ENCODE peak calls at places on chromosomes 11 and 22, in seven cellular contexts. C is left ventricle myocardium inferior; L is AG04450; J is CD8-positive, alpha-beta T cell; U is suprapubic skin; O is psoas muscle; Y is SK-N-SH. I is an unnamed sample.

GRCh38 chr11:123536690-123537437 is 106.8 kb downstream of the GRAMD1B start:
- DNase-seq in C (no peak), L (no peak), J (no peak), U (no peak), O (no peak), Y (no peak), I (no peak)

GRCh38 chr11:76824083-76824939 is 36.4 kb upstream of the ACER3 start:
- DNase-seq in C (no peak), L (no peak), J (no peak), U (no peak), O (no peak), Y (no peak), I (no peak)

GRCh38 chr11:3107608-3108182 is 50.5 kb upstream of the CARS1 start:
- DNase-seq in C (no peak), L (no peak), J (no peak), U (peak), O (peak), Y (peak), I (no peak)

GRCh38 chr22:50272103-50272782 is 2.1 kb upstream of the MAPK11 start:
- DNase-seq in C (no peak), L (no peak), J (no peak), U (no peak), O (no peak), Y (peak), I (no peak)

GRCh38 chr22:39503590-39503989 is 1.5 kb downstream of the MIEF1 start:
- DNase-seq in C (no peak), L (no peak), J (no peak), U (no peak), O (no peak), Y (no peak), I (no peak)

GRCh38 chr11:103395612-103396011 is 286.4 kb downstream of the DYNC2H1 start:
- DNase-seq in C (no peak), L (no peak), J (no peak), U (no peak), O (no peak), Y (no peak), I (no peak)

GRCh38 chr11:93972790-93973189 is 48.4 kb upstream of the HEPHL1 start:
- DNase-seq in C (no peak), L (no peak), J (no peak), U (no peak), O (no peak), Y (no peak), I (no peak)

GRCh38 chr11:111975076-111975806 is 38.1 kb downstream of the DIXDC1 start:
- DNase-seq in C (no peak), L (no peak), J (no peak), U (no peak), O (no peak), Y (no peak), I (no peak)

GRCh38 chr11:128624269-128625170 is 37.2 kb upstream of the ETS1 start:
- DNase-seq in C (no peak), L (no peak), J (peak), U (no peak), O (peak), Y (no peak), I (no peak)

GRCh38 chr11:104897891-104898684 is at the start of gene CASP12:
- DNase-seq in C (no peak), L (no peak), J (no peak), U (no peak), O (no peak), Y (no peak), I (no peak)

GRCh38 chr22:34111210-34111824 is 191.0 kb upstream of the LARGE1 start:
- DNase-seq in C (no peak), L (no peak), J (no peak), U (no peak), O (no peak), Y (peak), I (no peak)

GRCh38 chr22:32204211-32204855 is 540 bp downstream of the RFPL2 start:
- DNase-seq in C (no peak), L (no peak), J (no peak), U (no peak), O (no peak), Y (peak), I (no peak)

GRCh38 chr11:76181371-76181770 is 24.9 kb downstream of the WNT11 start:
- DNase-seq in C (no peak), L (no peak), J (no peak), U (no peak), O (no peak), Y (no peak), I (no peak)

GRCh38 chr11:63944987-63945386 is 6.2 kb downstream of the NAA40 start:
- DNase-seq in C (peak), L (no peak), J (no peak), U (no peak), O (peak), Y (peak), I (no peak)

GRCh38 chr11:32137263-32137662 is 46.4 kb downstream of the RCN1 start:
- DNase-seq in C (no peak), L (peak), J (no peak), U (no peak), O (no peak), Y (no peak), I (no peak)

GRCh38 chr11:57214494-57214893 is 22.6 kb downstream of the APLNR start:
- DNase-seq in C (no peak), L (peak), J (no peak), U (no peak), O (no peak), Y (no peak), I (no peak)

GRCh38 chr22:24244144-24244787 is 616 bp downstream of the GGT5 start:
- DNase-seq in C (peak), L (no peak), J (no peak), U (no peak), O (peak), Y (peak), I (no peak)

GRCh38 chr11:68142028-68142412 is 20.8 kb upstream of the CHKA start:
- DNase-seq in C (no peak), L (no peak), J (no peak), U (no peak), O (no peak), Y (no peak), I (no peak)

GRCh38 chr11:134371436-134372185 is 39.8 kb downstream of the GLB1L2 start:
- DNase-seq in C (no peak), L (no peak), J (no peak), U (peak), O (peak), Y (no peak), I (no peak)

GRCh38 chr22:17807571-17808410 is 33.5 kb upstream of the BID start:
- DNase-seq in C (peak), L (peak), J (no peak), U (no peak), O (peak), Y (no peak), I (no peak)

GRCh38 chr11:8828055-8828454 is 82.9 kb upstream of the AKIP1 start:
- DNase-seq in C (no peak), L (no peak), J (no peak), U (no peak), O (no peak), Y (no peak), I (no peak)

GRCh38 chr11:6345356-6345755 is 25.1 kb upstream of the CAVIN3 start:
- DNase-seq in C (no peak), L (no peak), J (no peak), U (no peak), O (no peak), Y (no peak), I (no peak)

GRCh38 chr11:15569626-15570025 is 454.9 kb downstream of the INSC start:
- DNase-seq in C (peak), L (no peak), J (no peak), U (no peak), O (no peak), Y (no peak), I (no peak)

GRCh38 chr11:26558191-26558590 is 13.9 kb downstream of the MUC15 start:
- DNase-seq in C (no peak), L (no peak), J (no peak), U (no peak), O (no peak), Y (no peak), I (no peak)

GRCh38 chr11:117618956-117619355 is 178.1 kb downstream of the DSCAML1 start:
- DNase-seq in C (no peak), L (no peak), J (no peak), U (peak), O (no peak), Y (peak), I (no peak)

GRCh38 chr11:62542750-62543567 is 3.6 kb downstream of the AHNAK start:
- DNase-seq in C (peak), L (no peak), J (peak), U (peak), O (peak), Y (peak), I (no peak)

GRCh38 chr11:94423467-94423866 is 22.2 kb upstream of the GPR83 start:
- DNase-seq in C (no peak), L (no peak), J (no peak), U (no peak), O (no peak), Y (no peak), I (no peak)

GRCh38 chr11:125724125-125724524 is 22.0 kb upstream of the PATE1 start:
- DNase-seq in C (no peak), L (no peak), J (no peak), U (no peak), O (no peak), Y (no peak), I (no peak)

GRCh38 chr11:41714101-41714500 is 254.6 kb upstream of the LRRC4C start:
- DNase-seq in C (no peak), L (no peak), J (no peak), U (no peak), O (no peak), Y (no peak), I (no peak)

GRCh38 chr11:66595245-66595904 is 2.4 kb downstream of the CCS start:
- DNase-seq in C (peak), L (no peak), J (no peak), U (no peak), O (no peak), Y (no peak), I (no peak)

GRCh38 chr22:31099841-31100761 is 7.3 kb downstream of the SELENOM start:
- DNase-seq in C (no peak), L (no peak), J (no peak), U (no peak), O (no peak), Y (no peak), I (peak)

GRCh38 chr22:20089977-20090729 is 10.1 kb downstream of the DGCR8 start:
- DNase-seq in C (no peak), L (no peak), J (no peak), U (no peak), O (no peak), Y (no peak), I (no peak)

GRCh38 chr22:39462443-39463147 is 5.8 kb downstream of the MGAT3 start:
- DNase-seq in C (peak), L (no peak), J (no peak), U (no peak), O (no peak), Y (peak), I (no peak)

GRCh38 chr11:118295834-118296454 is 8.6 kb upstream of the CD3E start:
- DNase-seq in C (no peak), L (no peak), J (peak), U (no peak), O (no peak), Y (no peak), I (no peak)

GRCh38 chr11:112016088-112016764 is 9.0 kb upstream of the DLAT start:
- DNase-seq in C (no peak), L (no peak), J (no peak), U (no peak), O (no peak), Y (no peak), I (no peak)

GRCh38 chr11:126267650-126268049 is 1.0 kb downstream of the SRPRA start:
- DNase-seq in C (no peak), L (no peak), J (no peak), U (no peak), O (no peak), Y (no peak), I (no peak)

GRCh38 chr22:44917372-44918165 is 92.2 kb downstream of the PHF21B start:
- DNase-seq in C (peak), L (no peak), J (no peak), U (peak), O (no peak), Y (no peak), I (peak)

GRCh38 chr11:36619502-36619901 is 21.5 kb upstream of the RAG2 start:
- DNase-seq in C (no peak), L (no peak), J (no peak), U (no peak), O (no peak), Y (peak), I (no peak)

GRCh38 chr11:36627006-36627405 is 29.0 kb upstream of the RAG2 start:
- DNase-seq in C (no peak), L (no peak), J (no peak), U (no peak), O (no peak), Y (no peak), I (no peak)

GRCh38 chr11:36618025-36618700 is 20.1 kb upstream of the RAG2 start:
- DNase-seq in C (no peak), L (no peak), J (no peak), U (no peak), O (no peak), Y (no peak), I (no peak)

GRCh38 chr11:36627471-36627870 is 29.4 kb upstream of the RAG2 start:
- DNase-seq in C (no peak), L (no peak), J (no peak), U (no peak), O (no peak), Y (no peak), I (no peak)

DNA sequence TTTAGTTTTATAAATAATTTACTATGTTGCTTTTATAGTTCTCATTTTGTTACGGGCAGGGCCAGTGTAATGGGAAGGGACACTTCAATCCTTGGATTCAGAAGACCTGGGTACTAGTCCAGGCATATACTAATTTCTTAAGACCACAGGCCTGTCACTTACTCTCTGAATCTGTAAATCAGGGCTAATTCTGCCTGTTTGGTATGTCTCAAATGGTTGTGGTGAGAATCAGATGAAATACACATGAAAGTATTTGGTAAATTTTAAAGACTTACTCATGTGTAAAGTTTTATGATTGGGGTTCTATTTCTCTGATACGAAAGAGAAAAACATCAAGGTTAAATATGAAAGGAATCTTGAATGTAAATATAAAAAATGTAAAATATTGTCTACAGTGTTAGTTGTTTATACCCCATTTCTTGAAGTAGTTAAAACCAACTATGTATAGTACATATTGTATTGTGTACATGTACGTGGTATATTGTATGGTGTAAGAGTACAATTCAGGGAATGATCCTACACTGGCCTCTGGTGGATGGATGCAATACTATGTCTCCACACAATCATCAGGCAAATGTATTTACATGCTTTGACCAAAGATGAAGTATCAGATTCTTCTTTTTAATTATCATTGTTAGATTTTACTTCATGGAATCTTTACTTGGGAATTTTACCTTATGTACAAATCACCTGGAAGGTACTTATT is 24.5 kb upstream of the RAG2 start:
- DNase-seq in C (no peak), L (peak), J (no peak), U (no peak), O (no peak), Y (peak), I (no peak)
- TF ChIP-seq CTCF in C (peak), L (peak), J (no peak), U (no peak), O (peak), Y (peak), I (peak)

DNA sequence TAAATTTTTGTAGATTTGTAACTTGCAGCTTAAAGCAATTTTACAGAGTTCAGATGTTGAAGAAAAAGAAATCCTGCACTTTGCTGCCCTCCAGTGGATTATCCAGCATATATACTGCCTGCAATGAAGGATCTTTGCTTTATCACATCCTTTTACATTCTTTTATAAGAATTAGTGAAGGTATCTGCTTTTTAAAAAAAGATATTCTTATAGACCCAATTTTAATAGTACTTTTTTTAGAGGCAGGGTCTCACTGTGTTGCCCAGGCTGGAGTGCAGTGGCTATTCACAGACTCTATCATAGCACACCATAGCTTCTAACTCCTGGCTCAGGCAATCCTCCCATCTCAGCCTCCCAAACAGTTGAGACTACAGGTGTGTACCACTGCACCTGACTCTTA is 60.7 kb downstream of the TTC17 start:
- DNase-seq in C (no peak), L (no peak), J (no peak), U (no peak), O (no peak), Y (peak), I (no peak)
- TF ChIP-seq CTCF in C (peak), L (peak), J (peak), U (no peak), O (peak), Y (peak), I (peak)

DNA sequence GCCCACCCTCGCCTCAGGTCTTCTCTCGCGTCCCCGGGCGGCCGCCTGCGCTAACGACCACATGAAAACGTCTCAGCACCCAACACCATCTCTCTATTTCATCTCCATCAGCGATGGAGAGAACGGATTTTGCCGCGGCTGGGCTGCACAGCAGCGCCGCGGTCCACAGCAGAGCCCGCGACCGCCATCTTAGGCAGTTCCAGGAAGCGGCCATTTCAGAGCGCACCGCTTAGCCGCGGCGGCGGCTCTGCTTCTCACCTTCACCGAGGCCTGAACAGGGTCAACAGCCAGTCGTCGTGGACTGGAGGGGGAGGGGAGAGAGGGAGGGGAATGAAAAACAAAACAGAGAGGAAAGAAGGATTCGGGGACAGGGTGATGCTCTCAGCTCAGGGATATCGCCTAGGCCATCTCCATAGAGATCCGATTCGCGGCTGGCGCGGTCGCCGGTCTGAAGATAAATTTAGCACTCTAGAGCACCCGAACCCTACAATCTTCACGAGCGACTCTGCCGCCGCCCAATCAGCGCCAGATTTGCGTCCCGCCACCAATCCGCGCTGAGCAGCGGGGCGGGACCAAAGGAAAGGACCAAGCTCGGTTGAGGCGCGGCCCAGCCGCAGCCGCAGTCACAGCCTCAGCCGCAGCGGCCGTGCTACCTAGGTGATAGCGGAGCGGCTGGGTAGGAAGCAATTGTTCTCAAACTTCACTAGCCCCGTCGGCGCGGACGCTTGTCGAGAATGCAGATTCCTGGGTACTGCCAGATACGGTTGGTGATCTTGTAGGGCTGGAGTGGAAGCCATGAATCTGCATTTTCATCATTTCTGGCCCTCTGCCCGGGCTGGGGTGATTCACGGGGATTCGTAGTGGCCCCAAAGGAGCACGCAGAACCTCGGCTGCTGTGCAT is at the start of gene ZBED5:
- DNase-seq in C (peak), L (peak), J (peak), U (peak), O (peak), Y (peak), I (peak)
- TF ChIP-seq CTCF in C (no peak), L (peak), J (no peak), U (no peak), O (peak), Y (peak), I (no peak)

GRCh38 chr11:363948-364761 is 5.1 kb upstream of the B4GALNT4 start:
- DNase-seq in C (no peak), L (no peak), J (peak), U (peak), O (no peak), Y (peak), I (no peak)
- TF ChIP-seq CTCF in C (no peak), L (no peak), J (peak), U (peak), O (no peak), Y (peak), I (no peak)

DNA sequence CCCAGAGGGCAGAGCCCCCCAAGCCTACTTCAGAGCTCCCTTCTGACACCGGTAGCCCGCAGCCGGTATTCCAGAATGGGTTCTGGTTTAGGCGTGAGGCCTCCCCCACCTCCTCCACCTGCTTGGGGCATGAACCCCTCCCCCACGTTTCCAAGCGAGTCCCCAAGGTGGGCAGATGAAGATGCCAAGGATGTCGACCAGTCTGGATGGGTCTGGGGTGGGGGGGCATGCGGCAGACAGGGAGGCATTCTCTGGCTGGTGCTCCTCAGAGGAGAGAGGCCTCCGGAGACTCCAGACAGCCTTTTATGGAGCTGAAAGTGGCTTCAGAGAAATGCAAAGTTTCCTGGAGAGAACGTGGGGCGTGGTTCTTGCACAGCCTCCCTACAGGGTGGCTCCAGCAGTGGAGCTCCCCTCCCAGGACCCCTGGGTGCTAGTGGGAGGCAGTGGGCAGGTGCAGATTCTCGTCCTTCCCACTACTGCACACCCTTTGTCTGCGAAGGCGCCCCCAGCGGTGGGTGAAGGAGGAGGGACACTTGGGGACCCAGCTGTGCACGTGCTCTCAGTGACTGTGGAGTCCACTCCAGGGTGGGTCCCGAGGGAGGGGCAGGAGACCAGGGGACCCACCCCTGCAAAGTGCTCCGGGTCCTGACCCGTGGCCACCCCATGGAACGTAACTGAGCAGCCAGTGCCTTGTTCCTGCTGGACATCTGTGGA is 4.2 kb downstream of the CCND1 start:
- DNase-seq in C (no peak), L (no peak), J (no peak), U (peak), O (no peak), Y (peak), I (no peak)
- TF ChIP-seq CTCF in C (no peak), L (no peak), J (no peak), U (no peak), O (no peak), Y (peak), I (no peak)

GRCh38 chr11:92070026-92070889 is 154.4 kb upstream of the FAT3 start:
- DNase-seq in C (no peak), L (no peak), J (no peak), U (no peak), O (no peak), Y (no peak), I (no peak)
- TF ChIP-seq CTCF in C (no peak), L (no peak), J (no peak), U (no peak), O (no peak), Y (peak), I (no peak)

GRCh38 chr11:44037658-44037998 is 10.2 kb upstream of the ACCSL start:
- DNase-seq in C (no peak), L (no peak), J (no peak), U (no peak), O (no peak), Y (no peak), I (no peak)
- TF ChIP-seq CTCF in C (no peak), L (no peak), J (no peak), U (no peak), O (no peak), Y (no peak), I (no peak)

GRCh38 chr11:130449996-130450419 is 1.6 kb downstream of the ADAMTS15 start:
- DNase-seq in C (peak), L (no peak), J (no peak), U (peak), O (peak), Y (peak), I (peak)
- TF ChIP-seq CTCF in C (peak), L (peak), J (no peak), U (peak), O (peak), Y (peak), I (peak)

I was measured in coronary artery.